ENCODE peak calls at places on chromosomes 4 and X, in five cellular contexts. O is NCI-H1694; C is MCF 10A; X is amygdala; Y is activated T-cell treated with anti-CD3 and anti-CD28 coated beads, Interleukin-2, amount 50 U/mL, for 72 hours. T is an unnamed sample.

GRCh38 chr4:8724436-8725070 is 132.0 kb downstream of the CPZ start:
- DNase-seq in X (no peak), O (no peak), Y (no peak), C (no peak), T (no peak)

GRCh38 chr4:166827653-166828052 is 406.6 kb downstream of the SPOCK3 start:
- DNase-seq in O (no peak), Y (no peak), C (no peak), X (no peak), T (no peak)

GRCh38 chr4:80215449-80216052 is 18.2 kb downstream of the PRDM8 start:
- DNase-seq in Y (no peak), O (no peak), C (peak; percentile 39), X (no peak), T (no peak)

GRCh38 chrX:41351923-41352322 is 18.0 kb downstream of the DDX3X start:
- DNase-seq in Y (no peak), O (no peak), X (no peak), C (no peak), T (no peak)

GRCh38 chr4:113744667-113745241 is 16.8 kb downstream of the CAMK2D start:
- DNase-seq in C (no peak), O (no peak), Y (no peak), X (no peak), T (no peak)

GRCh38 chr4:1305781-1306455 is 16.2 kb downstream of the MAEA start:
- DNase-seq in X (no peak), C (no peak), O (no peak), Y (peak; percentile 29), T (no peak)

GRCh38 chr4:184473515-184474260 is 662 bp downstream of the IRF2 start:
- DNase-seq in O (no peak), X (no peak), Y (peak; percentile 46), C (peak; percentile 44), T (no peak)

GRCh38 chr4:150251752-150252190 is 173.5 kb downstream of the DCLK2 start:
- DNase-seq in X (peak; percentile 44), O (no peak), Y (no peak), C (no peak), T (no peak)

GRCh38 chr4:18508801-18509200 is 487.2 kb upstream of the LCORL start:
- DNase-seq in X (no peak), O (no peak), C (no peak), Y (no peak), T (no peak)

GRCh38 chr4:101252721-101253120 is 94.6 kb downstream of the PPP3CA start:
- DNase-seq in O (no peak), C (no peak), Y (no peak), X (no peak), T (no peak)

GRCh38 chr4:68250151-68250930 is 4.8 kb upstream of the TMPRSS11B start:
- DNase-seq in O (no peak), X (no peak), Y (no peak), C (no peak), T (no peak)

GRCh38 chrX:138740361-138740760 is 28.8 kb upstream of the FGF13 start:
- DNase-seq in O (no peak), Y (no peak), X (no peak), C (no peak), T (no peak)

GRCh38 chrX:19954707-19955106 is 36.2 kb downstream of the BCLAF3 start:
- DNase-seq in Y (no peak), X (no peak), C (no peak), O (no peak), T (no peak)

GRCh38 chr4:168777277-168777965 is 232.6 kb downstream of the CBR4 start:
- DNase-seq in C (no peak), O (no peak), Y (no peak), X (no peak), T (no peak)

GRCh38 chrX:31039327-31039711 is 32.5 kb downstream of the FTHL17 start:
- DNase-seq in C (no peak), O (no peak), X (no peak), Y (no peak), T (no peak)

GRCh38 chr4:10161146-10161545 is 44.5 kb upstream of the WDR1 start:
- DNase-seq in Y (no peak), O (no peak), C (peak; percentile 36), X (no peak), T (no peak)

GRCh38 chr4:184347251-184348239 is 126.8 kb downstream of the IRF2 start:
- DNase-seq in Y (no peak), C (peak; percentile 81), X (no peak), O (no peak), T (peak; percentile 72)

GRCh38 chr4:2860391-2861348 is 17.0 kb downstream of the ADD1 start:
- DNase-seq in C (no peak), X (no peak), Y (no peak), O (no peak), T (no peak)

GRCh38 chr4:62288803-62289541 is 1088.8 kb downstream of the ADGRL3 start:
- DNase-seq in Y (no peak), O (no peak), X (no peak), C (peak; percentile 49), T (no peak)

GRCh38 chrX:10240918-10241317 is 84.1 kb downstream of the CLCN4 start:
- DNase-seq in Y (no peak), X (no peak), C (peak; percentile 54), O (no peak), T (no peak)

GRCh38 chr4:173410106-173410505 is 11.2 kb upstream of the SCRG1 start:
- DNase-seq in C (no peak), X (peak; percentile 83), O (no peak), Y (no peak), T (no peak)

GRCh38 chr4:146143888-146144287 is 31.6 kb upstream of the LSM6 start:
- DNase-seq in X (no peak), O (no peak), Y (no peak), C (no peak), T (no peak)

GRCh38 chrX:20267924-20268701 is 1.4 kb upstream of the RPS6KA3 start:
- DNase-seq in O (no peak), X (no peak), Y (peak; percentile 8), C (no peak), T (no peak)

GRCh38 chr4:170080496-170080895 is 9.3 kb downstream of the AADAT start:
- DNase-seq in O (no peak), Y (no peak), C (no peak), X (no peak), T (no peak)

GRCh38 chr4:24794111-24794860 is 1.1 kb upstream of the SOD3 start:
- DNase-seq in C (no peak), O (no peak), Y (no peak), X (no peak), T (no peak)

GRCh38 chr4:8380511-8381415 is 59.8 kb downstream of the ACOX3 start:
- DNase-seq in C (no peak), O (no peak), Y (no peak), X (no peak), T (no peak)

GRCh38 chrX:37712458-37712857 is 26.9 kb downstream of the XK start:
- DNase-seq in Y (no peak), O (no peak), X (no peak), C (peak; percentile 48), T (no peak)

GRCh38 chrX:67734111-67734753 is 190.4 kb downstream of the AR start:
- DNase-seq in C (no peak), O (no peak), X (no peak), Y (no peak), T (no peak)

GRCh38 chrX:138775501-138775900 is 64.0 kb upstream of the FGF13 start:
- DNase-seq in O (no peak), Y (no peak), C (peak; percentile 55), X (no peak), T (no peak)

GRCh38 chr4:57190651-57191481 is 80.7 kb upstream of the IGFBP7 start:
- DNase-seq in Y (peak; percentile 1), C (peak; percentile 50), O (no peak), X (no peak), T (peak; percentile 17)

GRCh38 chrX:67604979-67605703 is 61.3 kb downstream of the AR start:
- DNase-seq in X (no peak), O (no peak), C (peak; percentile 73), Y (no peak), T (peak; percentile 33)

GRCh38 chr4:112266823-112267222 is 18.9 kb downstream of the TIFA start:
- DNase-seq in C (peak; percentile 33), O (peak; percentile 5), Y (no peak), X (no peak), T (no peak)

GRCh38 chr4:113951263-113951662 is 28.2 kb downstream of the ARSJ start:
- DNase-seq in Y (no peak), O (no peak), X (no peak), C (no peak), T (no peak)

GRCh38 chr4:83369825-83370639 is 35.4 kb upstream of the HPSE start:
- DNase-seq in Y (no peak), X (no peak), O (no peak), C (no peak), T (no peak)

GRCh38 chrX:3589474-3589873 is 124.0 kb downstream of the PRKX start:
- DNase-seq in X (no peak), O (no peak), Y (no peak), C (no peak), T (no peak)